ENCODE peak calls at places on chromosomes 1 and 21, in eight cellular contexts. One of them, this sample, is unnamed.

GRCh38 chr1:20426923-20427322 is 59.1 kb downstream of the CAMK2N1 start:
- DNase-seq in dermis blood vessel endothelial cell: peak; percentile 90
- DNase-seq in DMS153: no peak
- DNase-seq in foreskin fibroblast: peak; percentile 84
- DNase-seq in nucleus accumbens: no peak
- DNase-seq in C1 segment of cervical spinal cord: no peak
- DNase-seq in activated CD4-positive, alpha-beta memory T cell treated with anti-CD3 and anti-CD28 coated beads for 36 hours: peak; percentile 35
- DNase-seq in WTC11: no peak
- DNase-seq in this sample: peak; percentile 74

GRCh38 chr1:154847891-154848290 is 22.2 kb downstream of the KCNN3 start:
- DNase-seq in C1 segment of cervical spinal cord: peak; percentile 75
- DNase-seq in dermis blood vessel endothelial cell: no peak
- DNase-seq in DMS153: peak; percentile 79
- DNase-seq in nucleus accumbens: peak; percentile 46
- DNase-seq in WTC11: no peak
- DNase-seq in foreskin fibroblast: no peak
- DNase-seq in activated CD4-positive, alpha-beta memory T cell treated with anti-CD3 and anti-CD28 coated beads for 36 hours: no peak
- DNase-seq in this sample: no peak

GRCh38 chr1:183956559-183957188 is 80.9 kb downstream of the COLGALT2 start:
- DNase-seq in foreskin fibroblast: peak; percentile 73
- DNase-seq in nucleus accumbens: no peak
- DNase-seq in WTC11: no peak
- DNase-seq in C1 segment of cervical spinal cord: no peak
- DNase-seq in DMS153: peak; percentile 16
- DNase-seq in activated CD4-positive, alpha-beta memory T cell treated with anti-CD3 and anti-CD28 coated beads for 36 hours: peak; percentile 72
- DNase-seq in dermis blood vessel endothelial cell: peak; percentile 73
- DNase-seq in this sample: peak; percentile 66

GRCh38 chr1:205535866-205536758 is 31.6 kb downstream of the CDK18 start:
- DNase-seq in foreskin fibroblast: no peak
- DNase-seq in DMS153: no peak
- DNase-seq in WTC11: peak; percentile 3
- DNase-seq in nucleus accumbens: no peak
- DNase-seq in activated CD4-positive, alpha-beta memory T cell treated with anti-CD3 and anti-CD28 coated beads for 36 hours: peak; percentile 7
- DNase-seq in C1 segment of cervical spinal cord: no peak
- DNase-seq in dermis blood vessel endothelial cell: no peak
- DNase-seq in this sample: no peak

GRCh38 chr1:32967863-32968571 is 3.4 kb upstream of the RNF19B start:
- DNase-seq in dermis blood vessel endothelial cell: no peak
- DNase-seq in DMS153: no peak
- DNase-seq in WTC11: no peak
- DNase-seq in C1 segment of cervical spinal cord: no peak
- DNase-seq in foreskin fibroblast: no peak
- DNase-seq in nucleus accumbens: no peak
- DNase-seq in activated CD4-positive, alpha-beta memory T cell treated with anti-CD3 and anti-CD28 coated beads for 36 hours: no peak
- DNase-seq in this sample: no peak

GRCh38 chr1:213127074-213127473 is 76.0 kb downstream of the RPS6KC1 start:
- DNase-seq in WTC11: no peak
- DNase-seq in DMS153: no peak
- DNase-seq in foreskin fibroblast: peak; percentile 51
- DNase-seq in C1 segment of cervical spinal cord: no peak
- DNase-seq in activated CD4-positive, alpha-beta memory T cell treated with anti-CD3 and anti-CD28 coated beads for 36 hours: no peak
- DNase-seq in dermis blood vessel endothelial cell: no peak
- DNase-seq in nucleus accumbens: no peak
- DNase-seq in this sample: no peak

GRCh38 chr21:26769613-26770188 is 75.5 kb downstream of the ADAMTS1 start:
- DNase-seq in WTC11: no peak
- DNase-seq in DMS153: no peak
- DNase-seq in nucleus accumbens: no peak
- DNase-seq in activated CD4-positive, alpha-beta memory T cell treated with anti-CD3 and anti-CD28 coated beads for 36 hours: no peak
- DNase-seq in C1 segment of cervical spinal cord: no peak
- DNase-seq in foreskin fibroblast: no peak
- DNase-seq in dermis blood vessel endothelial cell: peak; percentile 61
- DNase-seq in this sample: peak; percentile 26

GRCh38 chr1:232454487-232454886 is 175.4 kb downstream of the SIPA1L2 start:
- DNase-seq in activated CD4-positive, alpha-beta memory T cell treated with anti-CD3 and anti-CD28 coated beads for 36 hours: no peak
- DNase-seq in DMS153: no peak
- DNase-seq in foreskin fibroblast: no peak
- DNase-seq in nucleus accumbens: no peak
- DNase-seq in WTC11: no peak
- DNase-seq in dermis blood vessel endothelial cell: no peak
- DNase-seq in C1 segment of cervical spinal cord: no peak
- DNase-seq in this sample: no peak

GRCh38 chr1:56531624-56532358 is 47.6 kb downstream of the PLPP3 start:
- DNase-seq in C1 segment of cervical spinal cord: no peak
- DNase-seq in WTC11: no peak
- DNase-seq in foreskin fibroblast: no peak
- DNase-seq in dermis blood vessel endothelial cell: no peak
- DNase-seq in activated CD4-positive, alpha-beta memory T cell treated with anti-CD3 and anti-CD28 coated beads for 36 hours: no peak
- DNase-seq in DMS153: peak; percentile 46
- DNase-seq in nucleus accumbens: no peak
- DNase-seq in this sample: no peak

This sample was measured in GM04504.